ENCODE peak calls at places on chromosomes 1 and 21, in ten cellular contexts. One of them, this sample, is unnamed.

GRCh38 chr1:30627206-30627605 is 96.2 kb downstream of the MATN1 start:
- DNase-seq in thyroid gland: no peak
- DNase-seq in CD4-positive, CD25-positive, alpha-beta regulatory T cell: no peak
- DNase-seq in PC-3: no peak
- DNase-seq in prostate gland: no peak
- DNase-seq in astrocyte: no peak
- DNase-seq in right lobe of liver: no peak
- DNase-seq in naive thymus-derived CD4-positive, alpha-beta T cell: no peak
- DNase-seq in A549: no peak
- DNase-seq in OCI-LY7: no peak
- DNase-seq in this sample: no peak

GRCh38 chr1:212656730-212657129 is 42.9 kb downstream of the BATF3 start:
- DNase-seq in naive thymus-derived CD4-positive, alpha-beta T cell: no peak
- DNase-seq in CD4-positive, CD25-positive, alpha-beta regulatory T cell: no peak
- DNase-seq in prostate gland: no peak
- DNase-seq in PC-3: peak; percentile 83
- DNase-seq in thyroid gland: no peak
- DNase-seq in OCI-LY7: no peak
- DNase-seq in right lobe of liver: no peak
- DNase-seq in A549: no peak
- DNase-seq in astrocyte: no peak
- DNase-seq in this sample: no peak

GRCh38 chr1:43312212-43312623 is 11.4 kb downstream of the TIE1 start:
- DNase-seq in PC-3: no peak
- DNase-seq in thyroid gland: no peak
- DNase-seq in astrocyte: no peak
- DNase-seq in OCI-LY7: no peak
- DNase-seq in A549: no peak
- DNase-seq in CD4-positive, CD25-positive, alpha-beta regulatory T cell: no peak
- DNase-seq in prostate gland: no peak
- DNase-seq in naive thymus-derived CD4-positive, alpha-beta T cell: no peak
- DNase-seq in right lobe of liver: no peak
- DNase-seq in this sample: no peak

GRCh38 chr1:169196566-169196965 is 90.1 kb downstream of the ATP1B1 start:
- DNase-seq in A549: no peak
- DNase-seq in PC-3: no peak
- DNase-seq in naive thymus-derived CD4-positive, alpha-beta T cell: no peak
- DNase-seq in prostate gland: no peak
- DNase-seq in OCI-LY7: no peak
- DNase-seq in CD4-positive, CD25-positive, alpha-beta regulatory T cell: no peak
- DNase-seq in astrocyte: peak; percentile 6
- DNase-seq in right lobe of liver: no peak
- DNase-seq in thyroid gland: no peak
- DNase-seq in this sample: no peak

GRCh38 chr1:168627370-168627769 is 51.0 kb downstream of the XCL1 start:
- DNase-seq in naive thymus-derived CD4-positive, alpha-beta T cell: no peak
- DNase-seq in prostate gland: no peak
- DNase-seq in PC-3: peak; percentile 82
- DNase-seq in thyroid gland: no peak
- DNase-seq in CD4-positive, CD25-positive, alpha-beta regulatory T cell: no peak
- DNase-seq in A549: no peak
- DNase-seq in right lobe of liver: no peak
- DNase-seq in astrocyte: no peak
- DNase-seq in OCI-LY7: no peak
- DNase-seq in this sample: no peak

GRCh38 chr1:35834218-35834617 is 26.4 kb downstream of the AGO4 start:
- DNase-seq in right lobe of liver: no peak
- DNase-seq in OCI-LY7: no peak
- DNase-seq in PC-3: no peak
- DNase-seq in CD4-positive, CD25-positive, alpha-beta regulatory T cell: no peak
- DNase-seq in naive thymus-derived CD4-positive, alpha-beta T cell: no peak
- DNase-seq in astrocyte: no peak
- DNase-seq in thyroid gland: no peak
- DNase-seq in A549: no peak
- DNase-seq in prostate gland: no peak
- DNase-seq in this sample: no peak

GRCh38 chr1:182259229-182259872 is 132.2 kb downstream of the GLUL start:
- DNase-seq in prostate gland: peak; percentile 30
- DNase-seq in thyroid gland: peak; percentile 73
- DNase-seq in naive thymus-derived CD4-positive, alpha-beta T cell: peak; percentile 64
- DNase-seq in PC-3: peak; percentile 76
- DNase-seq in A549: no peak
- DNase-seq in right lobe of liver: peak; percentile 52
- DNase-seq in OCI-LY7: no peak
- DNase-seq in astrocyte: peak; percentile 47
- DNase-seq in CD4-positive, CD25-positive, alpha-beta regulatory T cell: peak; percentile 67
- DNase-seq in this sample: peak; percentile 70

GRCh38 chr1:118338991-118339390 is 154.0 kb upstream of the SPAG17 start:
- DNase-seq in right lobe of liver: no peak
- DNase-seq in OCI-LY7: no peak
- DNase-seq in astrocyte: peak; percentile 36
- DNase-seq in naive thymus-derived CD4-positive, alpha-beta T cell: no peak
- DNase-seq in CD4-positive, CD25-positive, alpha-beta regulatory T cell: no peak
- DNase-seq in PC-3: no peak
- DNase-seq in A549: no peak
- DNase-seq in prostate gland: no peak
- DNase-seq in thyroid gland: no peak
- DNase-seq in this sample: peak; percentile 14

GRCh38 chr21:44509539-44509938 is 30.5 kb downstream of the KRTAP10-1 start:
- DNase-seq in A549: peak; percentile 39
- DNase-seq in PC-3: peak; percentile 76
- DNase-seq in naive thymus-derived CD4-positive, alpha-beta T cell: no peak
- DNase-seq in right lobe of liver: peak; percentile 71
- DNase-seq in astrocyte: no peak
- DNase-seq in prostate gland: peak; percentile 85
- DNase-seq in OCI-LY7: peak; percentile 11
- DNase-seq in CD4-positive, CD25-positive, alpha-beta regulatory T cell: no peak
- DNase-seq in thyroid gland: peak; percentile 96
- DNase-seq in this sample: peak; percentile 91

DNA sequence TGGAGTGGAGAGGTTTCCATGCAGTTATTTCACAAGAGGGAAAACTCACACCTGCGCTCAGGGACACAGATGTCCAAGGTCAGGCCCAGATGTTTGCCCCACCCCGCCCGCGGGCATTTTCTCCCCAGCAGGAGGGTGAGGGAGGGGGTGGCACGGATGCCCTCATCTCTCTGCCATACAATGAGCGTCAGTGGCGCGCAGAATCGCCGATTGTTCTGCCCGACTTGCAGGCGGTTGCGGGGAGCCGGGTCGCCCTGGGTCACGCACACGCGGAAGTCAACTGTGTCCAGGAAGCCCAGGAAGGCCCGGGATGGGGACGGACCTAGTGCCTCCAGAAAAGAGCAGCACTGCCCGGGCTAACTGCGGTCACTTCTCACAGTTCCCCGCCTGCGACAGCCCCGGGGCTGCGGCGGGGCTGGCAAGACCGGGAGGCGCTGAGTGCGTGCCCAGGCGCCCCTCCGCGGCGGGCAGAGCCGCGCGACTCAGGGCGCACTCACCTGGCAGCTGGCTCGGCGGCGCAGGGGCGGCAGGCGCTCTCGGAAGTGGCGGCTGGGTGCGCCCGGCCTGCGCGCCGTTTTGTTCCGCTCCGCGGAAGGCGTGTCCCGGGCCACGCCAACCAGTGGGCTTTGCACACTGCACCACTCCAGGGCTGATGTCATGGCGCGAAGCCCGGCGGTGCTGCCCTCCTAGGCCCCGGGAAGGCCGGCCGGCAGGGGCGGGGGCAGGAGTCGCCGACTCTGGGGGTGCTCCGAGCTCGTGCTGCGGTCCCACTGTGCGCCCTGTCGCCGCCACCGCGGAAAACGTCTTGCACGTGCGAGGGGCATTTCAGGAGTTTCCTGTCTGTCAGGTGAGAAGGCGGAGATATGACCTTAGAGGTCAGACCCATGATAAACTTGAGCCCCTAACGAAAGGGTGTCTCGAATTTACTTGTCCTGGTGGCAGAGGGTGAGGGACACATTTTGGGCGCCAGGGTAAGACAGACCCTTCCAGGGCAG is at the start of gene CSRP1:
- DNase-seq in astrocyte: peak; percentile 83
- DNase-seq in CD4-positive, CD25-positive, alpha-beta regulatory T cell: peak; percentile 81
- DNase-seq in naive thymus-derived CD4-positive, alpha-beta T cell: peak; percentile 69
- DNase-seq in thyroid gland: peak; percentile 93
- DNase-seq in A549: peak; percentile 88
- DNase-seq in right lobe of liver: peak; percentile 92
- DNase-seq in prostate gland: peak; percentile 78
- DNase-seq in PC-3: peak; percentile 74
- DNase-seq in OCI-LY7: peak; percentile 87
- DNase-seq in this sample: peak; percentile 96
- H3K4me1 ChIP-seq in astrocyte: peaks cover 63% of the 10 kb centered on the region
- H3K4me1 ChIP-seq in CD4-positive, CD25-positive, alpha-beta regulatory T cell: peaks cover 27% of the 10 kb centered on the region
- H3K4me1 ChIP-seq in naive thymus-derived CD4-positive, alpha-beta T cell: peaks cover 28% of the 10 kb centered on the region
- H3K4me1 ChIP-seq in thyroid gland: peaks cover 63% of the 10 kb centered on the region
- H3K4me1 ChIP-seq in A549: peaks cover 62% of the 10 kb centered on the region
- H3K4me1 ChIP-seq in right lobe of liver: peaks cover 30% of the 10 kb centered on the region
- H3K4me1 ChIP-seq in prostate gland: peaks cover 18% of the 10 kb centered on the region
- H3K4me1 ChIP-seq in PC-3: peaks cover 81% of the 10 kb centered on the region
- H3K4me1 ChIP-seq in OCI-LY7: peaks cover 96% of the 10 kb centered on the region
- H3K4me1 ChIP-seq in this sample: peaks cover 25% of the 10 kb centered on the region

DNA sequence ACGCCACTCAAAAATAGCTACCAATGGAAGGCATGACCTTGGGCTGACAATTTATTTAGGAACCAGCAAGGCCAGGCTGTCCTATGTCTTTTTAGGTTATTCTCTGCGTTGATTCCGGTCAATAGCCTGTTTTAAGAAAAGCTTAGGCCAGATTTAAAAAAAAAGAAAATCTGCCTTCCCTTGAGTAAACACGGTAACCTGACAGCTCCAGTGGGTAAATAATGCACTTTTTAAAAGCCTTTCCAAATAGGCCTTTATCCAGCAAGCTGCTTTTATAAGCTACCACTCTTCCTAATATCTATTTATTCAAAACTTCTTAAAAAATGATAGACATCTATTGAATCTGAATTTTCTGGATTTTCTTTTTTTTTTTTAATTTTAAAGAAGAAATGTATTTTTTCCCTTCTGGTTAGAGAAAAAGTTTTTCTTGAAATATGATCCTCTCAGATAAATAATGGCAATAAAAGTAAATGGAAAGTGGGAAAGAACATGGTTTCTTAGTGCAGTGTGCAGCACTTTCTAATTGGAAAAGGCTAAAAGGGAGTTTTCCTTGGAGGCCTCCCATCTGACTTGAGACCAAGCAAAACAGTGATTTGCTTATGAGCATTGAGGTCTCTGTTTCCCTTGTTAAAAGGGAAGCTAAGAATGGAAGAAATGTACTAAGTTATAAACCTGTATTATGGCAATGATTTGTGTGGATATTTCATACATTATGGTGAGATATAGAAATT is 281.0 kb upstream of the RUNX1 start:
- DNase-seq in CD4-positive, CD25-positive, alpha-beta regulatory T cell: no peak
- DNase-seq in A549: no peak
- DNase-seq in PC-3: no peak
- DNase-seq in prostate gland: no peak
- DNase-seq in thyroid gland: no peak
- DNase-seq in OCI-LY7: no peak
- DNase-seq in naive thymus-derived CD4-positive, alpha-beta T cell: no peak
- DNase-seq in astrocyte: no peak
- DNase-seq in right lobe of liver: no peak
- DNase-seq in this sample: no peak
- H3K27ac ChIP-seq in CD4-positive, CD25-positive, alpha-beta regulatory T cell: no peak overlapping the region
- H3K27ac ChIP-seq in A549: no peak overlapping the region
- H3K27ac ChIP-seq in PC-3: no peak overlapping the region
- H3K27ac ChIP-seq in prostate gland: peak overlapping the region; percentile 28
- H3K27ac ChIP-seq in thyroid gland: no peak overlapping the region
- H3K27ac ChIP-seq in OCI-LY7: no peak overlapping the region
- H3K27ac ChIP-seq in naive thymus-derived CD4-positive, alpha-beta T cell: no peak overlapping the region
- H3K27ac ChIP-seq in astrocyte: no peak overlapping the region
- H3K27ac ChIP-seq in right lobe of liver: no peak overlapping the region
- H3K27ac ChIP-seq in this sample: no peak overlapping the region

DNA sequence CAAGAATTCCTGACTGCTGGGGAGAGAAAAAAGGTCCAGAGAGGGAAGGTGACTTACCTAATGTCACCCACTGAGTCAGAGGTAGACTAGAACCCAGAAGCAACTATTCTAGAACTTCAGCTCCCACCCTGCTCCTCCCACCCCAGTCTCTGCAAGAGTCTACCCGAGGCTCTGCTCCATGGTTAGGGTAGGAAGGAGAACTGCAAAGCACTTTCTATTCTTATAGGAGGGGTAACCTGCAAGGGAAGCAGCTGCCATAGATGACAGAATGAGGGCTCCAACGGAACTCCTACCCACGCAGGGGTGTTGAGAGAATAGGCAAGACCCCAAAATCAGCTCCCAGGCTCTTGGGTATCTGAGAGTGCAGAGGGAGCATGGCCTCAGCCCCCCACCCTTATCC is 4.3 kb downstream of the SLC9A1 start:
- DNase-seq in astrocyte: no peak
- DNase-seq in naive thymus-derived CD4-positive, alpha-beta T cell: no peak
- DNase-seq in OCI-LY7: no peak
- DNase-seq in A549: no peak
- DNase-seq in PC-3: no peak
- DNase-seq in right lobe of liver: no peak
- DNase-seq in thyroid gland: no peak
- DNase-seq in CD4-positive, CD25-positive, alpha-beta regulatory T cell: no peak
- DNase-seq in prostate gland: no peak
- DNase-seq in this sample: no peak
- H3K4me1 ChIP-seq in astrocyte: peaks cover 41% of the 10 kb centered on the region
- H3K4me1 ChIP-seq in naive thymus-derived CD4-positive, alpha-beta T cell: peaks cover 35% of the 10 kb centered on the region
- H3K4me1 ChIP-seq in OCI-LY7: peaks cover 76% of the 10 kb centered on the region
- H3K4me1 ChIP-seq in A549: peaks cover 36% of the 10 kb centered on the region
- H3K4me1 ChIP-seq in PC-3: peaks cover 61% of the 10 kb centered on the region
- H3K4me1 ChIP-seq in right lobe of liver: peaks cover 3% of the 10 kb centered on the region
- H3K4me1 ChIP-seq in thyroid gland: peaks cover 32% of the 10 kb centered on the region
- H3K4me1 ChIP-seq in CD4-positive, CD25-positive, alpha-beta regulatory T cell: peaks cover 48% of the 10 kb centered on the region
- H3K4me1 ChIP-seq in prostate gland: peaks cover 45% of the 10 kb centered on the region
- H3K4me1 ChIP-seq in this sample: peaks cover 25% of the 10 kb centered on the region

DNA sequence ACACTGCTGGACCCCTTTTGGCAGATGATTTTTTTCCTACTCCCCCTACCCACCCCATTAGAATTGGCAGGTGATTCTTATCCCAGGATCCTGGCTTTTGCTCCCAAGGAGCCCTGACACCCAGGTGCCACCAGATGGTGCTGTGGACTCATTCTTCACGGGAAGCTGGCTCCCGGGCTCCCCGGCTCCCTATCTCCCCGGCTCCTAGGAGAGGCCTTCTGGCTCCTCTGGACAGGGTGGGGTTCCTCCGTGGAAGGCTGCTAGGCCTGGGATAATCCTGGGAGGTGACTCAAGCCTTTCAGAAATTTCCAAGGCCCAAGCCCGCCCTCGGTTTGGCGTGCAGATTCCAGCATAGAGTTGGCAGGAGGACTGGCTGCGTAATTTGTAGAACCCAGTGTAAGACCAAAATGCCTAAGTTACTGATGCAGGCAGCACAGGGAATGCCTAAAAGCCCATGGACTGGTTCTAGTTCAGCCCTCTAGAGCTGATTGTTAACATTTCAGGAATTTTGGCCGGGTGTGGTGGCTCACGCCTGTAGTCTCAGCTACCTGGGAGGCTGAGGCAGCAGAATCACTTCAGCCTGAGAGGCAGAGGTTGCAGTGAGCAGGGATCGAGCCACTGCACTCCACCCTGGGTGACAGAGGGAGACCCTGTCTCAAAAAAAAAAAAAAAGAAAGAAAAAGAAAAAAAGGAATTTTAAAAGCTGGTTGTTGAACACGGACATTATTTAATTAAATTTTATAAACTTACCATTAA is 6.8 kb upstream of the BSDC1 start:
- DNase-seq in astrocyte: peak; percentile 92
- DNase-seq in prostate gland: peak; percentile 72
- DNase-seq in right lobe of liver: peak; percentile 82
- DNase-seq in CD4-positive, CD25-positive, alpha-beta regulatory T cell: peak; percentile 42
- DNase-seq in naive thymus-derived CD4-positive, alpha-beta T cell: no peak
- DNase-seq in A549: peak; percentile 67
- DNase-seq in PC-3: peak; percentile 84
- DNase-seq in thyroid gland: peak; percentile 87
- DNase-seq in OCI-LY7: peak; percentile 62
- DNase-seq in this sample: peak; percentile 97
- H3K27ac ChIP-seq in astrocyte: no peak overlapping the region
- H3K27ac ChIP-seq in prostate gland: no peak overlapping the region
- H3K27ac ChIP-seq in right lobe of liver: no peak overlapping the region
- H3K27ac ChIP-seq in CD4-positive, CD25-positive, alpha-beta regulatory T cell: no peak overlapping the region
- H3K27ac ChIP-seq in naive thymus-derived CD4-positive, alpha-beta T cell: no peak overlapping the region
- H3K27ac ChIP-seq in A549: peak overlapping the region; percentile 54
- H3K27ac ChIP-seq in PC-3: no peak overlapping the region
- H3K27ac ChIP-seq in thyroid gland: peak overlapping the region; percentile 33
- H3K27ac ChIP-seq in OCI-LY7: no peak overlapping the region
- H3K27ac ChIP-seq in this sample: peak overlapping the region; percentile 33